ENCODE peak calls at places on chromosomes 2 and 18, in six cellular contexts. One of them, this sample, is unnamed.

GRCh38 chr2:20288941-20289340 is 61.7 kb downstream of the PUM2 start:
- DNase-seq in esophagus squamous epithelium: no peak
- DNase-seq in heart left ventricle: no peak
- DNase-seq in GM23248: peak; percentile 80
- DNase-seq in neuronal stem cell: no peak
- DNase-seq in fibroblast of lung: peak; percentile 62
- DNase-seq in this sample: no peak

GRCh38 chr2:161586517-161587167 is 37.6 kb upstream of the SLC4A10 start:
- DNase-seq in esophagus squamous epithelium: no peak
- DNase-seq in heart left ventricle: no peak
- DNase-seq in GM23248: peak; percentile 51
- DNase-seq in neuronal stem cell: peak; percentile 30
- DNase-seq in fibroblast of lung: peak; percentile 37
- DNase-seq in this sample: no peak

GRCh38 chr2:192005214-192005613 is 158.3 kb upstream of the CAVIN2 start:
- DNase-seq in esophagus squamous epithelium: no peak
- DNase-seq in heart left ventricle: no peak
- DNase-seq in GM23248: no peak
- DNase-seq in neuronal stem cell: no peak
- DNase-seq in fibroblast of lung: no peak
- DNase-seq in this sample: no peak

GRCh38 chr18:31680836-31681568 is 3.4 kb downstream of the B4GALT6 start:
- DNase-seq in esophagus squamous epithelium: no peak
- DNase-seq in heart left ventricle: no peak
- DNase-seq in GM23248: no peak
- DNase-seq in neuronal stem cell: no peak
- DNase-seq in fibroblast of lung: no peak
- DNase-seq in this sample: no peak

GRCh38 chr2:119407430-119408220 is 24.0 kb upstream of the TMEM37 start:
- DNase-seq in esophagus squamous epithelium: no peak
- DNase-seq in heart left ventricle: peak; percentile 28
- DNase-seq in GM23248: peak; percentile 71
- DNase-seq in neuronal stem cell: peak; percentile 61
- DNase-seq in fibroblast of lung: peak; percentile 72
- DNase-seq in this sample: no peak

GRCh38 chr18:38450876-38451275 is 885.3 kb upstream of the CELF4 start:
- DNase-seq in esophagus squamous epithelium: no peak
- DNase-seq in heart left ventricle: no peak
- DNase-seq in GM23248: no peak
- DNase-seq in neuronal stem cell: no peak
- DNase-seq in fibroblast of lung: no peak
- DNase-seq in this sample: no peak

GRCh38 chr2:214057986-214058385 is 352.9 kb upstream of the VWC2L start:
- DNase-seq in esophagus squamous epithelium: no peak
- DNase-seq in heart left ventricle: no peak
- DNase-seq in GM23248: no peak
- DNase-seq in neuronal stem cell: no peak
- DNase-seq in fibroblast of lung: no peak
- DNase-seq in this sample: no peak

GRCh38 chr2:225274751-225275150 is 124.8 kb upstream of the NYAP2 start:
- DNase-seq in esophagus squamous epithelium: no peak
- DNase-seq in heart left ventricle: no peak
- DNase-seq in GM23248: peak; percentile 4
- DNase-seq in neuronal stem cell: no peak
- DNase-seq in fibroblast of lung: peak; percentile 21
- DNase-seq in this sample: no peak

GRCh38 chr2:218861645-218862318 is 2.2 kb downstream of the WNT6 start:
- DNase-seq in esophagus squamous epithelium: no peak
- DNase-seq in heart left ventricle: peak; percentile 18
- DNase-seq in GM23248: no peak
- DNase-seq in neuronal stem cell: no peak
- DNase-seq in fibroblast of lung: no peak
- DNase-seq in this sample: no peak

GRCh38 chr2:49080681-49081080 is 73.6 kb downstream of the FSHR start:
- DNase-seq in esophagus squamous epithelium: no peak
- DNase-seq in heart left ventricle: no peak
- DNase-seq in GM23248: no peak
- DNase-seq in neuronal stem cell: no peak
- DNase-seq in fibroblast of lung: no peak
- DNase-seq in this sample: no peak

GRCh38 chr2:104702026-104702425 is 151.9 kb upstream of the POU3F3 start:
- DNase-seq in esophagus squamous epithelium: no peak
- DNase-seq in heart left ventricle: no peak
- DNase-seq in GM23248: no peak
- DNase-seq in neuronal stem cell: peak; percentile 14
- DNase-seq in fibroblast of lung: no peak
- DNase-seq in this sample: no peak

GRCh38 chr2:125471963-125472362 is 1184.0 kb upstream of the GYPC start:
- DNase-seq in esophagus squamous epithelium: no peak
- DNase-seq in heart left ventricle: no peak
- DNase-seq in GM23248: peak; percentile 5
- DNase-seq in neuronal stem cell: peak; percentile 8
- DNase-seq in fibroblast of lung: peak; percentile 49
- DNase-seq in this sample: no peak

GRCh38 chr2:217418090-217418489 is 558.2 kb upstream of the TNP1 start:
- DNase-seq in esophagus squamous epithelium: no peak
- DNase-seq in heart left ventricle: no peak
- DNase-seq in GM23248: peak; percentile 91
- DNase-seq in neuronal stem cell: no peak
- DNase-seq in fibroblast of lung: no peak
- DNase-seq in this sample: no peak

GRCh38 chr2:141911485-141912066 is 219.2 kb downstream of the LRP1B start:
- DNase-seq in esophagus squamous epithelium: no peak
- DNase-seq in heart left ventricle: no peak
- DNase-seq in GM23248: no peak
- DNase-seq in neuronal stem cell: peak; percentile 17
- DNase-seq in fibroblast of lung: peak; percentile 42
- DNase-seq in this sample: no peak

GRCh38 chr2:37644191-37644590 is 27.3 kb downstream of the CDC42EP3 start:
- DNase-seq in esophagus squamous epithelium: no peak
- DNase-seq in heart left ventricle: no peak
- DNase-seq in GM23248: no peak
- DNase-seq in neuronal stem cell: no peak
- DNase-seq in fibroblast of lung: no peak
- DNase-seq in this sample: no peak

GRCh38 chr2:241003047-241003360 is 4.6 kb downstream of the SNED1 start:
- DNase-seq in esophagus squamous epithelium: no peak
- DNase-seq in heart left ventricle: no peak
- DNase-seq in GM23248: no peak
- DNase-seq in neuronal stem cell: no peak
- DNase-seq in fibroblast of lung: no peak
- DNase-seq in this sample: no peak

GRCh38 chr2:237723613-237724012 is 75.0 kb upstream of the RBM44 start:
- DNase-seq in esophagus squamous epithelium: no peak
- DNase-seq in heart left ventricle: peak; percentile 72
- DNase-seq in GM23248: peak; percentile 39
- DNase-seq in neuronal stem cell: no peak
- DNase-seq in fibroblast of lung: peak; percentile 51
- DNase-seq in this sample: no peak

GRCh38 chr2:184830531-184830930 is 232.2 kb downstream of the ZNF804A start:
- DNase-seq in esophagus squamous epithelium: no peak
- DNase-seq in heart left ventricle: no peak
- DNase-seq in GM23248: no peak
- DNase-seq in neuronal stem cell: no peak
- DNase-seq in fibroblast of lung: no peak
- DNase-seq in this sample: no peak

GRCh38 chr2:25215948-25216679 is 47.7 kb upstream of the POMC start:
- DNase-seq in esophagus squamous epithelium: peak; percentile 18
- DNase-seq in heart left ventricle: peak; percentile 86
- DNase-seq in GM23248: peak; percentile 75
- DNase-seq in neuronal stem cell: peak; percentile 56
- DNase-seq in fibroblast of lung: peak; percentile 69
- DNase-seq in this sample: no peak

GRCh38 chr18:78900938-78901909 is 78.4 kb upstream of the SALL3 start:
- DNase-seq in esophagus squamous epithelium: no peak
- DNase-seq in heart left ventricle: no peak
- DNase-seq in GM23248: no peak
- DNase-seq in neuronal stem cell: no peak
- DNase-seq in fibroblast of lung: no peak
- DNase-seq in this sample: no peak

GRCh38 chr2:46967990-46968647 is 52.5 kb upstream of the MCFD2 start:
- DNase-seq in esophagus squamous epithelium: no peak
- DNase-seq in heart left ventricle: peak; percentile 78
- DNase-seq in GM23248: peak; percentile 99
- DNase-seq in neuronal stem cell: no peak
- DNase-seq in fibroblast of lung: peak; percentile 95
- DNase-seq in this sample: peak; percentile 70

GRCh38 chr2:25588576-25588975 is 84.8 kb downstream of the DTNB start:
- DNase-seq in esophagus squamous epithelium: no peak
- DNase-seq in heart left ventricle: no peak
- DNase-seq in GM23248: no peak
- DNase-seq in neuronal stem cell: no peak
- DNase-seq in fibroblast of lung: no peak
- DNase-seq in this sample: no peak

GRCh38 chr2:20623241-20623640 is 27.7 kb downstream of the HS1BP3 start:
- DNase-seq in esophagus squamous epithelium: no peak
- DNase-seq in heart left ventricle: no peak
- DNase-seq in GM23248: no peak
- DNase-seq in neuronal stem cell: no peak
- DNase-seq in fibroblast of lung: no peak
- DNase-seq in this sample: no peak

GRCh38 chr2:96212336-96212735 is 3.7 kb upstream of the STARD7 start:
- DNase-seq in esophagus squamous epithelium: no peak
- DNase-seq in heart left ventricle: no peak
- DNase-seq in GM23248: no peak
- DNase-seq in neuronal stem cell: no peak
- DNase-seq in fibroblast of lung: no peak
- DNase-seq in this sample: no peak

GRCh38 chr2:10935953-10936942 is 24.5 kb downstream of the KCNF1 start:
- DNase-seq in esophagus squamous epithelium: no peak
- DNase-seq in heart left ventricle: no peak
- DNase-seq in GM23248: peak; percentile 98
- DNase-seq in neuronal stem cell: no peak
- DNase-seq in fibroblast of lung: peak; percentile 98
- DNase-seq in this sample: no peak

GRCh38 chr2:73162856-73163521 is 39.4 kb upstream of the NOTO start:
- DNase-seq in esophagus squamous epithelium: no peak
- DNase-seq in heart left ventricle: no peak
- DNase-seq in GM23248: no peak
- DNase-seq in neuronal stem cell: no peak
- DNase-seq in fibroblast of lung: no peak
- DNase-seq in this sample: no peak

GRCh38 chr2:134512734-134513467 is 205.9 kb downstream of the TMEM163 start:
- DNase-seq in esophagus squamous epithelium: no peak
- DNase-seq in heart left ventricle: no peak
- DNase-seq in GM23248: no peak
- DNase-seq in neuronal stem cell: no peak
- DNase-seq in fibroblast of lung: no peak
- DNase-seq in this sample: no peak

GRCh38 chr2:158575051-158575635 is 118.4 kb downstream of the PKP4 start:
- DNase-seq in esophagus squamous epithelium: no peak
- DNase-seq in heart left ventricle: no peak
- DNase-seq in GM23248: no peak
- DNase-seq in neuronal stem cell: no peak
- DNase-seq in fibroblast of lung: no peak
- DNase-seq in this sample: no peak

GRCh38 chr2:101253713-101254085 is 1.0 kb downstream of the CNOT11 start:
- DNase-seq in esophagus squamous epithelium: no peak
- DNase-seq in heart left ventricle: no peak
- DNase-seq in GM23248: peak; percentile 30
- DNase-seq in neuronal stem cell: no peak
- DNase-seq in fibroblast of lung: no peak
- DNase-seq in this sample: no peak

GRCh38 chr2:109435066-109435690 is 178.6 kb downstream of the SEPTIN10 start:
- DNase-seq in esophagus squamous epithelium: no peak
- DNase-seq in heart left ventricle: peak; percentile 3
- DNase-seq in GM23248: no peak
- DNase-seq in neuronal stem cell: no peak
- DNase-seq in fibroblast of lung: no peak
- DNase-seq in this sample: no peak

GRCh38 chr2:11540148-11540995 is 6.5 kb downstream of the GREB1 start:
- DNase-seq in esophagus squamous epithelium: no peak
- DNase-seq in heart left ventricle: peak; percentile 57
- DNase-seq in GM23248: no peak
- DNase-seq in neuronal stem cell: no peak
- DNase-seq in fibroblast of lung: no peak
- DNase-seq in this sample: no peak

GRCh38 chr18:57428221-57429150 is 6.7 kb upstream of the ONECUT2 start:
- DNase-seq in esophagus squamous epithelium: no peak
- DNase-seq in heart left ventricle: no peak
- DNase-seq in GM23248: peak; percentile 13
- DNase-seq in neuronal stem cell: peak; percentile 23
- DNase-seq in fibroblast of lung: no peak
- DNase-seq in this sample: no peak
- H3K27me3 ChIP-seq in esophagus squamous epithelium: peaks cover 100% of the 10 kb centered on the region
- H3K27me3 ChIP-seq in heart left ventricle: peaks cover 100% of the 10 kb centered on the region
- H3K27me3 ChIP-seq in GM23248: peaks cover 89% of the 10 kb centered on the region
- H3K27me3 ChIP-seq in neuronal stem cell: peaks cover 98% of the 10 kb centered on the region
- H3K27me3 ChIP-seq in fibroblast of lung: peaks cover 56% of the 10 kb centered on the region
- H3K27me3 ChIP-seq in this sample: peaks cover 58% of the 10 kb centered on the region

GRCh38 chr18:36650206-36650605 is 178.6 kb downstream of the TPGS2 start:
- DNase-seq in esophagus squamous epithelium: no peak
- DNase-seq in heart left ventricle: no peak
- DNase-seq in GM23248: no peak
- DNase-seq in neuronal stem cell: no peak
- DNase-seq in fibroblast of lung: no peak
- DNase-seq in this sample: no peak
- H3K27me3 ChIP-seq in esophagus squamous epithelium: no peaks in the 10 kb centered on the region
- H3K27me3 ChIP-seq in heart left ventricle: no peaks in the 10 kb centered on the region
- H3K27me3 ChIP-seq in GM23248: no peaks in the 10 kb centered on the region
- H3K27me3 ChIP-seq in neuronal stem cell: no peaks in the 10 kb centered on the region
- H3K27me3 ChIP-seq in fibroblast of lung: no peaks in the 10 kb centered on the region
- H3K27me3 ChIP-seq in this sample: no peaks in the 10 kb centered on the region

GRCh38 chr18:77341527-77341926 is 91.9 kb downstream of the GALR1 start:
- DNase-seq in esophagus squamous epithelium: no peak
- DNase-seq in heart left ventricle: no peak
- DNase-seq in GM23248: no peak
- DNase-seq in neuronal stem cell: no peak
- DNase-seq in fibroblast of lung: no peak
- DNase-seq in this sample: no peak
- H3K27me3 ChIP-seq in esophagus squamous epithelium: no peaks in the 10 kb centered on the region
- H3K27me3 ChIP-seq in heart left ventricle: peaks cover 13% of the 10 kb centered on the region
- H3K27me3 ChIP-seq in GM23248: no peaks in the 10 kb centered on the region
- H3K27me3 ChIP-seq in neuronal stem cell: no peaks in the 10 kb centered on the region
- H3K27me3 ChIP-seq in fibroblast of lung: no peaks in the 10 kb centered on the region
- H3K27me3 ChIP-seq in this sample: no peaks in the 10 kb centered on the region

GRCh38 chr18:47246027-47246971 is 5.2 kb downstream of the SKOR2 start:
- DNase-seq in esophagus squamous epithelium: no peak
- DNase-seq in heart left ventricle: no peak
- DNase-seq in GM23248: no peak
- DNase-seq in neuronal stem cell: no peak
- DNase-seq in fibroblast of lung: no peak
- DNase-seq in this sample: no peak
- H3K27me3 ChIP-seq in esophagus squamous epithelium: peaks cover 99% of the 10 kb centered on the region
- H3K27me3 ChIP-seq in heart left ventricle: peaks cover 98% of the 10 kb centered on the region
- H3K27me3 ChIP-seq in GM23248: peaks cover 82% of the 10 kb centered on the region
- H3K27me3 ChIP-seq in neuronal stem cell: peaks cover 91% of the 10 kb centered on the region
- H3K27me3 ChIP-seq in fibroblast of lung: peaks cover 37% of the 10 kb centered on the region
- H3K27me3 ChIP-seq in this sample: peaks cover 3% of the 10 kb centered on the region